ENCODE peak calls at places on chromosomes 4 and X, in eight cellular contexts. B, D, K, X, C, L, W and U are unnamed samples.
A peak's percentile ranks its signal among the peaks of the same experiment; 100 is the strongest.

GRCh38 chr4:94660614-94661013 is 97.1 kb upstream of the BMPR1B start:
- DNase-seq in B (no peak), D (no peak), K (no peak), X (no peak), C (no peak), L (no peak), W (no peak), U (no peak)

GRCh38 chr4:182307746-182308145 is 64.5 kb downstream of the TENM3 start:
- DNase-seq in B (no peak), D (no peak), K (peak; percentile 97), X (no peak), C (no peak), L (no peak), W (no peak), U (no peak)

GRCh38 chr4:86536166-86536565 is 57.9 kb upstream of the PTPN13 start:
- DNase-seq in B (no peak), D (no peak), K (no peak), X (no peak), C (no peak), L (no peak), W (no peak), U (no peak)

GRCh38 chrX:30781711-30782444 is 107.2 kb downstream of the TAB3 start:
- DNase-seq in B (no peak), D (no peak), K (no peak), X (no peak), C (no peak), L (no peak), W (no peak), U (no peak)

GRCh38 chr4:38565271-38566199 is 98.5 kb upstream of the KLF3 start:
- DNase-seq in B (peak; percentile 12), D (no peak), K (peak; percentile 82), X (no peak), C (no peak), L (no peak), W (no peak), U (no peak)

GRCh38 chrX:17414057-17414658 is 39.2 kb downstream of the NHS start:
- DNase-seq in B (no peak), D (no peak), K (no peak), X (no peak), C (peak; percentile 27), L (no peak), W (no peak), U (no peak)

GRCh38 chr4:81346719-81347118 is 125.0 kb downstream of the RASGEF1B start:
- DNase-seq in B (no peak), D (no peak), K (no peak), X (no peak), C (no peak), L (no peak), W (no peak), U (no peak)

GRCh38 chr4:127995776-127996175 is 30.6 kb downstream of the ABHD18 start:
- DNase-seq in B (no peak), D (no peak), K (peak; percentile 35), X (no peak), C (no peak), L (no peak), W (no peak), U (no peak)

GRCh38 chrX:34848281-34848680 is 94.3 kb upstream of the FAM47B start:
- DNase-seq in B (no peak), D (no peak), K (peak; percentile 66), X (no peak), C (no peak), L (no peak), W (no peak), U (no peak)

GRCh38 chr4:37741564-37741963 is 55.4 kb upstream of the RELL1 start:
- DNase-seq in B (no peak), D (no peak), K (no peak), X (no peak), C (no peak), L (no peak), W (no peak), U (no peak)

GRCh38 chrX:110167952-110168451 is 149.9 kb downstream of the AMMECR1 start:
- DNase-seq in B (no peak), D (no peak), K (no peak), X (peak; percentile 29), C (no peak), L (peak; percentile 56), W (peak; percentile 36), U (no peak)

GRCh38 chrX:65644621-65645287 is 22.7 kb upstream of the MSN start:
- DNase-seq in B (no peak), D (peak; percentile 82), K (peak; percentile 79), X (no peak), C (peak; percentile 90), L (no peak), W (no peak), U (peak; percentile 8)

GRCh38 chr4:113784497-113785254 is 23.1 kb upstream of the CAMK2D start:
- DNase-seq in B (peak; percentile 12), D (no peak), K (peak; percentile 99), X (no peak), C (no peak), L (no peak), W (no peak), U (no peak)

GRCh38 chr4:87058272-87059073 is 123.7 kb downstream of the AFF1 start:
- DNase-seq in B (peak; percentile 8), D (no peak), K (no peak), X (no peak), C (no peak), L (no peak), W (peak; percentile 5), U (peak; percentile 20)

GRCh38 chr4:15793506-15794363 is 15.6 kb downstream of the CD38 start:
- DNase-seq in B (no peak), D (no peak), K (no peak), X (no peak), C (no peak), L (no peak), W (no peak), U (no peak)

GRCh38 chrX:71543316-71543715 is 10.4 kb downstream of the OGT start:
- DNase-seq in B (no peak), D (no peak), K (peak; percentile 83), X (no peak), C (no peak), L (no peak), W (no peak), U (no peak)

GRCh38 chrX:70445197-70445656 is 592 bp downstream of the DLG3 start:
- DNase-seq in B (no peak), D (no peak), K (no peak), X (no peak), C (no peak), L (no peak), W (no peak), U (no peak)

GRCh38 chr4:11469900-11470708 is 41.4 kb upstream of the HS3ST1 start:
- DNase-seq in B (no peak), D (no peak), K (no peak), X (no peak), C (no peak), L (no peak), W (no peak), U (no peak)

GRCh38 chrX:152915541-152916241 is 17.8 kb downstream of the ZNF185 start:
- DNase-seq in B (peak; percentile 39), D (no peak), K (peak; percentile 79), X (no peak), C (peak; percentile 42), L (peak; percentile 12), W (no peak), U (no peak)

GRCh38 chr4:113145519-113146291 is 96.3 kb downstream of the ANK2 start:
- DNase-seq in B (no peak), D (no peak), K (no peak), X (peak; percentile 45), C (no peak), L (no peak), W (no peak), U (no peak)

GRCh38 chr4:171524913-171525312 is 288.3 kb upstream of the GALNTL6 start:
- DNase-seq in B (no peak), D (no peak), K (no peak), X (no peak), C (no peak), L (no peak), W (no peak), U (no peak)

GRCh38 chr4:114180481-114180880 is 201.0 kb upstream of the ARSJ start:
- DNase-seq in B (peak; percentile 30), D (no peak), K (peak; percentile 85), X (peak; percentile 32), C (peak; percentile 21), L (peak; percentile 45), W (no peak), U (no peak)

GRCh38 chr4:76737180-76737579 is 160.8 kb downstream of the SOWAHB start:
- DNase-seq in B (no peak), D (no peak), K (peak; percentile 70), X (no peak), C (no peak), L (no peak), W (no peak), U (no peak)
- H3K27ac ChIP-seq in B (no peak overlapping the region), D (no peak overlapping the region), K (peak overlapping the region; percentile 93), X (no peak overlapping the region), C (peak overlapping the region; percentile 83), L (no peak overlapping the region), W (no peak overlapping the region), U (no peak overlapping the region)

GRCh38 chr4:109803924-109804571 is 2.2 kb upstream of the CFI start:
- DNase-seq in B (no peak), D (no peak), K (peak; percentile 37), X (peak; percentile 45), C (no peak), L (no peak), W (no peak), U (no peak)

GRCh38 chr4:109801099-109801789 is 555 bp downstream of the CFI start:
- DNase-seq in B (no peak), D (no peak), K (no peak), X (no peak), C (no peak), L (no peak), W (no peak), U (no peak)

GRCh38 chr4:109798866-109799265 is 2.9 kb downstream of the CFI start:
- DNase-seq in B (no peak), D (no peak), K (no peak), X (no peak), C (no peak), L (no peak), W (no peak), U (no peak)

GRCh38 chr4:109801895-109802319 is at the start of gene CFI:
- DNase-seq in B (no peak), D (no peak), K (peak; percentile 32), X (no peak), C (no peak), L (no peak), W (no peak), U (no peak)
- H3K27ac ChIP-seq in B (no peak within 1 kb of the TSS), D (no peak within 1 kb of the TSS), K (no peak within 1 kb of the TSS), X (no peak within 1 kb of the TSS), C (no peak within 1 kb of the TSS), L (no peak within 1 kb of the TSS), W (no peak within 1 kb of the TSS), U (no peak within 1 kb of the TSS)

DNA sequence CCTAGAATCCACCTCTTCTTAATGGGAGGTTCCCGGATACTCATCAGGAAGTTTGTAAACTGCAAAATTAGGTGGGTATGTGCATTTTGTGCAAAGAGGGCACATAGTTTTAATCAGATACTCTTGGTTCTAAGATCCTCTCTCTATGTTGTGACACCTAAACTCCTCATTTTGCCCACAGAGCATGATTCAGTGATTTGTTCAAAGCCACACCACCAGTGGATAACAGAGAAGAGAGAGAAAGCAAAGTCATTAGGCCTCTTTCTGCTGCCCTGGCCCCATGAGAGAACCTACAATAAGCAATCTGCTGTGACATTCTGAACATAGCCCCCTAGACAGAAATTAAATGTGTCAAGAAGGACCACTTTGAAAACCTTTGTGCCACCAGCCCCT is 72.3 kb upstream of the STIM2 start:
- DNase-seq in B (no peak), D (no peak), K (peak; percentile 12), X (no peak), C (no peak), L (no peak), W (no peak), U (no peak)
- H3K27ac ChIP-seq in B (no peak overlapping the region), D (peak overlapping the region; percentile 75), K (no peak overlapping the region), X (no peak overlapping the region), C (peak overlapping the region; percentile 41), L (no peak overlapping the region), W (no peak overlapping the region), U (peak overlapping the region; percentile 3)

GRCh38 chr4:98659741-98660507 is 1.5 kb upstream of the TSPAN5 start:
- DNase-seq in B (no peak), D (no peak), K (peak; percentile 58), X (no peak), C (no peak), L (no peak), W (no peak), U (no peak)
- H3K27ac ChIP-seq in B (peak overlapping the region; percentile 86), D (peak overlapping the region; percentile 72), K (no peak overlapping the region), X (no peak overlapping the region), C (peak overlapping the region; percentile 92), L (no peak overlapping the region), W (no peak overlapping the region), U (peak overlapping the region; percentile 44)